ENCODE peak calls at places on chromosomes 13 and 19, in five cellular contexts. One of them, this sample, is unnamed.

GRCh38 chr13:20566917-20567755 is at the start of gene IFT88:
- DNase-seq in SK-N-SH: peak
- DNase-seq in GM12878: peak
- DNase-seq in K562: peak
- DNase-seq in HepG2: peak
- DNase-seq in this sample: peak

GRCh38 chr19:15293751-15294505 is 38.4 kb downstream of the BRD4 start:
- DNase-seq in SK-N-SH: peak
- DNase-seq in GM12878: no peak
- DNase-seq in K562: no peak
- DNase-seq in HepG2: no peak
- DNase-seq in this sample: no peak

GRCh38 chr19:55089279-55089944 is 13.7 kb downstream of the EPS8L1 start:
- DNase-seq in SK-N-SH: no peak
- DNase-seq in GM12878: no peak
- DNase-seq in K562: no peak
- DNase-seq in HepG2: no peak
- DNase-seq in this sample: no peak

GRCh38 chr13:48142437-48142836 is 47.5 kb upstream of the MED4 start:
- DNase-seq in SK-N-SH: no peak
- DNase-seq in GM12878: peak
- DNase-seq in K562: peak
- DNase-seq in HepG2: no peak
- DNase-seq in this sample: no peak

GRCh38 chr19:50718255-50719118 is 1.1 kb downstream of the SHANK1 start:
- DNase-seq in SK-N-SH: peak
- DNase-seq in GM12878: no peak
- DNase-seq in K562: no peak
- DNase-seq in HepG2: no peak
- DNase-seq in this sample: no peak

GRCh38 chr13:40665061-40665753 is 1.2 kb downstream of the FOXO1 start:
- DNase-seq in SK-N-SH: peak
- DNase-seq in GM12878: no peak
- DNase-seq in K562: peak
- DNase-seq in HepG2: no peak
- DNase-seq in this sample: no peak

GRCh38 chr13:48647625-48648024 is 6.1 kb upstream of the CYSLTR2 start:
- DNase-seq in SK-N-SH: no peak
- DNase-seq in GM12878: no peak
- DNase-seq in K562: no peak
- DNase-seq in HepG2: peak
- DNase-seq in this sample: no peak

GRCh38 chr19:46988614-46989230 is 30.9 kb upstream of the NPAS1 start:
- DNase-seq in SK-N-SH: no peak
- DNase-seq in GM12878: no peak
- DNase-seq in K562: no peak
- DNase-seq in HepG2: no peak
- DNase-seq in this sample: no peak

GRCh38 chr19:44753932-44754742 is 5.6 kb downstream of the BCL3 start:
- DNase-seq in SK-N-SH: peak
- DNase-seq in GM12878: no peak
- DNase-seq in K562: peak
- DNase-seq in HepG2: no peak
- DNase-seq in this sample: no peak

GRCh38 chr19:45976180-45976579 is 2.5 kb upstream of the NOVA2 start:
- DNase-seq in SK-N-SH: no peak
- DNase-seq in GM12878: no peak
- DNase-seq in K562: peak
- DNase-seq in HepG2: no peak
- DNase-seq in this sample: no peak

GRCh38 chr13:23695711-23696512 is 125.7 kb downstream of the TNFRSF19 start:
- DNase-seq in SK-N-SH: no peak
- DNase-seq in GM12878: no peak
- DNase-seq in K562: no peak
- DNase-seq in HepG2: no peak
- DNase-seq in this sample: no peak

DNA sequence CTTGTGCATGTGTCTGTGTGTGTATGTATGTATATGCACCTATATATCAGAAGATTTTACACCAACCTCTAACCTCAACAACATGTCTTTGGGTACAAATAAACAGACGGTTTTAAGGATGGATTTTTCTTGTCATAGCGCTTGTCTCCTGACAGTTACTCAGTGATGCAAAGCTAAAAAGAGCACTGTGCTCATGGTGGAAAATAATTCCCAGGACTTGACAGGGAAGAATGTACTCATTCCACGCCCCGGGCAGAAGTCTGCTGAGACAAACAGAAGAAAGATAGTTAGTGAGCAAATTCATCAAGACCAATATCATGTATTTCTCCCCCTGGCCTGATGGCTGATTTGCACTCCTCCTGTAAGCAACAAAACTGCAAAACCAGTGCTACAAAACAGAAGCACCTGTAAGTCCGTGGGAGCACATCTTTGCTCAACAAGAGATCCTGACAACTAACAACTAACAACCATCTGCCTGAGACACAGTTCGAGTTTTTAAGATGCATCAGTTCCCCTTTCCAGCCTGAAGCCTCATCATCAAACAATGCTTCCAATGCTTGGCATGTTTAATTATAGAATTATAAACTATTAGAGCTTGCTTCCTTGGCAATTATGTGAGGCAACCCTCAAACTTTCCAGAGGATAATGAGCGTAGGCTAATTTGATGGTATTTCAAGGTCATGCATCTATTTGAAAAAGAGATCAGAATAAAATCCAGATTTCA is 812.7 kb upstream of the MIR17HG start:
- DNase-seq in SK-N-SH: no peak
- DNase-seq in GM12878: no peak
- DNase-seq in K562: no peak
- DNase-seq in HepG2: no peak
- DNase-seq in this sample: no peak
- TF ChIP-seq RAD21 in SK-N-SH: no peak
- TF ChIP-seq RAD21 in GM12878: no peak
- TF ChIP-seq RAD21 in K562: no peak
- TF ChIP-seq RAD21 in HepG2: no peak
- TF ChIP-seq RAD21 in this sample: no peak

DNA sequence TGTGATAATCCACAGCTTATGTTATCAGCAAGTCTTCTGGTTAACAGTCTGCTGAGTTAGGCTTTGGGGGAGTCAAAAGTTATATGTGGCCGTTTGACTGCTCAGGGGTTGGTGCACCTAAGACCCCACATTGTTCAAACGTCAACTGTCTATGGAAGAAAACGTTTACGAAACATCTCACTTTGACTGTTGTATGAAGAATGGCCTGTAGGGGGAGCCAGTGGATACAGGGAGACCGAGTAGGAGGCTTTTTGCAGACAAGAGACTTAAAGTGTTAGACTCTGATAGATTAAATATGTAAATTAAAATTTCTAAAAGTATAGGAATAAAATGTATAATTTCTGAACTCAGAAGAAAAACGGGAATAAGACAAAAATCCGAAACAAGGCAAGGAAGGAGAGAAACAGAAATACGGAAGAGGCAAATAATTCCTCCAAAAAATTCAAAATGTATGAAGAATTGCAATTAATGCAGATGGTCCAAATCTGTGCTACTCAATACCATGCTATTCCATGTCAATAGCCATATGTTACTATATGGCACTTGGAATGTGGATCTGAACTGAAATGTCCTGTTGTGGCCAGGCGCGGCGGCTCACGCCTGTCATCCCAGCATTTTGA is 37.8 kb downstream of the TNFSF14 start:
- DNase-seq in SK-N-SH: peak
- DNase-seq in GM12878: peak
- DNase-seq in K562: peak
- DNase-seq in HepG2: peak
- DNase-seq in this sample: peak
- TF ChIP-seq SIN3A in SK-N-SH: no peak
- TF ChIP-seq SIN3A in GM12878: no peak
- TF ChIP-seq SIN3A in K562: no peak
- TF ChIP-seq SIN3A in HepG2: no peak
- TF ChIP-seq SIN3A in this sample: no peak

GRCh38 chr13:86585826-86586225 is 786.6 kb upstream of the SLITRK6 start:
- DNase-seq in SK-N-SH: no peak
- DNase-seq in GM12878: no peak
- DNase-seq in K562: no peak
- DNase-seq in HepG2: no peak
- DNase-seq in this sample: no peak
- TF ChIP-seq RAD21 in SK-N-SH: no peak
- TF ChIP-seq RAD21 in GM12878: no peak
- TF ChIP-seq RAD21 in K562: no peak
- TF ChIP-seq RAD21 in HepG2: no peak
- TF ChIP-seq RAD21 in this sample: no peak

GRCh38 chr19:42122691-42123607 is 9.3 kb downstream of the POU2F2 start:
- DNase-seq in SK-N-SH: no peak
- DNase-seq in GM12878: peak
- DNase-seq in K562: no peak
- DNase-seq in HepG2: no peak
- DNase-seq in this sample: no peak
- TF ChIP-seq SIN3A in SK-N-SH: no peak
- TF ChIP-seq SIN3A in GM12878: no peak
- TF ChIP-seq SIN3A in K562: no peak
- TF ChIP-seq SIN3A in HepG2: no peak
- TF ChIP-seq SIN3A in this sample: no peak

GRCh38 chr19:3880471-3881271 is at the start of gene ATCAY:
- DNase-seq in SK-N-SH: peak
- DNase-seq in GM12878: no peak
- DNase-seq in K562: no peak
- DNase-seq in HepG2: no peak
- DNase-seq in this sample: no peak
- TF ChIP-seq RAD21 in SK-N-SH: no peak
- TF ChIP-seq RAD21 in GM12878: no peak
- TF ChIP-seq RAD21 in K562: no peak
- TF ChIP-seq RAD21 in HepG2: no peak
- TF ChIP-seq RAD21 in this sample: no peak

DNA sequence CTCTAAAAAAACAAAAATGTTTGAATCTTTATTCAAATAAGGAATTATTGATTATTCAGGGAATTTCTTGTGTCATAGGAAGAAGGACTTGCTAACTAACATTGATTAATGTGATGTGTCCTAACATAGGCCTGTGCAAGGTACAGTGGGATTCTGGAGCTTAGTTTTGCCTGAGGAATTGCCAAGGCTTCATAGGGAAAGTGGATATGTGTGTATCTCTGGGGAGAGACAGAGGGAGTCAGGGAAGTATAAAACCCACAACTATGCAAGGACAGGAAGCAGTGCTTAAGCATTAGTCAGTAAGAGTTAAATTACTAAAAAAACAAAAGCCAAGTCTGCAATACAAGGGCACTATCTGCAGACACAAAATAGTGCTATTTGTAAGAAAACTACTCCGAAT is 59.6 kb downstream of the WDFY2 start:
- DNase-seq in SK-N-SH: no peak
- DNase-seq in GM12878: no peak
- DNase-seq in K562: no peak
- DNase-seq in HepG2: peak
- DNase-seq in this sample: peak
- TF ChIP-seq SIN3A in SK-N-SH: peak
- TF ChIP-seq SIN3A in GM12878: no peak
- TF ChIP-seq SIN3A in K562: no peak
- TF ChIP-seq SIN3A in HepG2: no peak
- TF ChIP-seq SIN3A in this sample: peak

GRCh38 chr19:32287086-32287485 is 58.3 kb upstream of the ZNF507 start:
- DNase-seq in SK-N-SH: no peak
- DNase-seq in GM12878: no peak
- DNase-seq in K562: no peak
- DNase-seq in HepG2: no peak
- DNase-seq in this sample: no peak
- TF ChIP-seq RAD21 in SK-N-SH: no peak
- TF ChIP-seq RAD21 in GM12878: no peak
- TF ChIP-seq RAD21 in K562: no peak
- TF ChIP-seq RAD21 in HepG2: no peak
- TF ChIP-seq RAD21 in this sample: no peak

GRCh38 chr19:57302020-57302465 is 18.2 kb upstream of the ZNF543 start:
- DNase-seq in SK-N-SH: no peak
- DNase-seq in GM12878: no peak
- DNase-seq in K562: no peak
- DNase-seq in HepG2: no peak
- DNase-seq in this sample: no peak
- TF ChIP-seq SIN3A in SK-N-SH: no peak
- TF ChIP-seq SIN3A in GM12878: no peak
- TF ChIP-seq SIN3A in K562: no peak
- TF ChIP-seq SIN3A in HepG2: no peak
- TF ChIP-seq SIN3A in this sample: no peak